ENCODE peak calls at places on chromosomes 1 and 21, in six cellular contexts. A is K562, Q is H1, R is GM12891, X is GM12878, W is HepG2. D is an unnamed sample.

GRCh38 chr1:231724876-231725647 is 98.5 kb downstream of the DISC1 start:
- DNase-seq in R (peak), A (peak), X (no peak), Q (peak), W (peak), D (peak)

GRCh38 chr1:41345434-41346075 is 15.7 kb upstream of the FOXO6 start:
- DNase-seq in X (no peak), Q (no peak), A (no peak), W (no peak), R (no peak), D (no peak)

GRCh38 chr1:60989745-60990718 is 92.3 kb upstream of the NFIA start:
- DNase-seq in R (no peak), A (peak), X (no peak), W (no peak), Q (no peak), D (no peak)

GRCh38 chr1:150484861-150485260 is 2.4 kb upstream of the TARS2 start:
- DNase-seq in Q (no peak), A (peak), W (peak), X (no peak), R (no peak), D (no peak)

GRCh38 chr1:44425327-44426082 is 20.4 kb downstream of the RNF220 start:
- DNase-seq in A (no peak), W (no peak), R (no peak), Q (no peak), X (no peak), D (no peak)

GRCh38 chr1:163912491-163912890 is 590.7 kb downstream of the NUF2 start:
- DNase-seq in X (no peak), A (no peak), Q (no peak), R (no peak), W (no peak), D (no peak)

GRCh38 chr1:101444873-101445618 is 208.2 kb downstream of the S1PR1 start:
- DNase-seq in X (no peak), R (no peak), A (no peak), Q (no peak), W (no peak), D (no peak)

GRCh38 chr1:31666290-31666963 is 21.8 kb upstream of the PEF1 start:
- DNase-seq in A (no peak), X (no peak), R (no peak), Q (no peak), W (no peak), D (no peak)

GRCh38 chr21:45126085-45126687 is 51.8 kb downstream of the ADARB1 start:
- DNase-seq in A (no peak), R (no peak), W (no peak), Q (no peak), X (no peak), D (no peak)

GRCh38 chr1:151311589-151312331 is 15.5 kb downstream of the PI4KB start:
- DNase-seq in Q (no peak), X (no peak), A (peak), R (no peak), W (peak), D (no peak)

GRCh38 chr1:12620142-12620865 is 2.3 kb upstream of the DHRS3 start:
- DNase-seq in R (no peak), A (no peak), W (no peak), Q (no peak), X (no peak), D (no peak)

GRCh38 chr1:234014208-234014607 is 109.7 kb downstream of the SLC35F3 start:
- DNase-seq in R (no peak), Q (no peak), X (no peak), A (no peak), W (no peak), D (no peak)

GRCh38 chr21:44802396-44803153 is 955 bp upstream of the UBE2G2 start:
- DNase-seq in W (peak), A (peak), X (no peak), Q (no peak), R (no peak), D (peak)

GRCh38 chr1:101203812-101204540 is 32.8 kb upstream of the S1PR1 start:
- DNase-seq in R (no peak), Q (no peak), W (no peak), X (no peak), A (no peak), D (no peak)

GRCh38 chr1:208026880-208027438 is 116.0 kb upstream of the CD34 start:
- DNase-seq in W (no peak), R (no peak), A (no peak), Q (no peak), X (no peak), D (no peak)

GRCh38 chr1:53578358-53578757 is 119.2 kb downstream of the DMRTB1 start:
- DNase-seq in X (no peak), R (no peak), W (no peak), A (no peak), Q (no peak), D (no peak)

GRCh38 chr21:29365636-29366305 is 67.0 kb downstream of the BACH1 start:
- DNase-seq in X (no peak), A (no peak), W (no peak), Q (no peak), R (no peak), D (no peak)

GRCh38 chr1:42761567-42761966 is 5.3 kb downstream of the P3H1 start:
- DNase-seq in R (no peak), A (no peak), W (no peak), Q (no peak), X (no peak), D (no peak)

GRCh38 chr1:24437631-24438396 is 22.2 kb downstream of the NIPAL3 start:
- DNase-seq in X (no peak), W (no peak), R (no peak), A (no peak), Q (no peak), D (no peak)

GRCh38 chr1:213661346-213661745 is 326.4 kb upstream of the PROX1 start:
- DNase-seq in W (no peak), A (no peak), X (no peak), R (no peak), Q (no peak), D (no peak)

GRCh38 chr21:40404319-40404906 is 442.5 kb downstream of the DSCAM start:
- DNase-seq in R (no peak), W (no peak), X (no peak), A (no peak), Q (no peak), D (no peak)

GRCh38 chr1:246959944-246960693 is 28.4 kb upstream of the AHCTF1 start:
- DNase-seq in Q (no peak), R (no peak), A (peak), X (peak), W (no peak), D (no peak)

GRCh38 chr1:150764617-150765090 is 924 bp downstream of the CTSS start:
- DNase-seq in A (no peak), X (no peak), R (no peak), W (peak), Q (no peak), D (no peak)

GRCh38 chr1:185016880-185017279 is 28.5 kb upstream of the RNF2 start:
- DNase-seq in R (no peak), Q (no peak), A (no peak), W (no peak), X (no peak), D (no peak)

GRCh38 chr1:19076841-19077616 is 120.6 kb upstream of the IFFO2 start:
- DNase-seq in R (no peak), A (no peak), W (no peak), Q (no peak), X (no peak), D (no peak)

GRCh38 chr1:109275706-109276345 is 7.1 kb downstream of the PSRC1 start:
- DNase-seq in W (peak), R (no peak), X (no peak), Q (no peak), A (peak), D (no peak)

GRCh38 chr1:232247669-232248068 is 382.3 kb downstream of the SIPA1L2 start:
- DNase-seq in A (no peak), W (no peak), X (no peak), R (no peak), Q (no peak), D (no peak)

GRCh38 chr1:226424228-226425003 is 16.5 kb upstream of the PARP1 start:
- DNase-seq in A (peak), W (no peak), Q (no peak), X (no peak), R (no peak), D (no peak)

GRCh38 chr1:225454733-225455132 is 26.9 kb upstream of the LBR start:
- DNase-seq in R (no peak), W (no peak), A (peak), Q (no peak), X (no peak), D (no peak)

GRCh38 chr1:108830119-108831008 is 26.5 kb downstream of the AKNAD1 start:
- DNase-seq in R (no peak), W (peak), X (no peak), A (peak), Q (no peak), D (no peak)

GRCh38 chr1:2944705-2945104 is 76.6 kb upstream of the ACTRT2 start:
- DNase-seq in W (no peak), X (no peak), A (no peak), R (no peak), Q (no peak), D (no peak)

GRCh38 chr1:225508538-225509375 is 80.9 kb upstream of the LBR start:
- DNase-seq in A (no peak), X (no peak), W (peak), Q (peak), R (no peak), D (no peak)

GRCh38 chr1:93587354-93587753 is 94.3 kb downstream of the BCAR3 start:
- DNase-seq in W (no peak), R (no peak), Q (no peak), A (no peak), X (no peak), D (no peak)

GRCh38 chr1:1239624-1240347 is 6.7 kb downstream of the C1QTNF12 start:
- DNase-seq in Q (no peak), X (no peak), A (peak), R (no peak), W (peak), D (no peak)

GRCh38 chr1:21822349-21822748 is 10.3 kb downstream of the LDLRAD2 start:
- DNase-seq in Q (no peak), R (no peak), W (no peak), A (peak), X (no peak), D (no peak)

GRCh38 chr1:109620396-109620817 is 770 bp downstream of the AMPD2 start:
- DNase-seq in A (peak), Q (no peak), X (no peak), W (no peak), R (no peak), D (no peak)

GRCh38 chr1:94644371-94644770 is 102.8 kb upstream of the F3 start:
- DNase-seq in X (no peak), W (no peak), R (no peak), Q (no peak), A (no peak), D (no peak)

GRCh38 chr1:94646786-94647555 is 105.4 kb upstream of the F3 start:
- DNase-seq in A (no peak), W (no peak), Q (no peak), X (no peak), R (no peak), D (no peak)

GRCh38 chr1:94646151-94646643 is 104.6 kb upstream of the F3 start:
- DNase-seq in A (no peak), X (no peak), Q (no peak), R (no peak), W (no peak), D (no peak)

GRCh38 chr1:94650301-94650700 is 108.7 kb upstream of the F3 start:
- DNase-seq in Q (no peak), R (no peak), X (no peak), W (no peak), A (no peak), D (no peak)

DNA sequence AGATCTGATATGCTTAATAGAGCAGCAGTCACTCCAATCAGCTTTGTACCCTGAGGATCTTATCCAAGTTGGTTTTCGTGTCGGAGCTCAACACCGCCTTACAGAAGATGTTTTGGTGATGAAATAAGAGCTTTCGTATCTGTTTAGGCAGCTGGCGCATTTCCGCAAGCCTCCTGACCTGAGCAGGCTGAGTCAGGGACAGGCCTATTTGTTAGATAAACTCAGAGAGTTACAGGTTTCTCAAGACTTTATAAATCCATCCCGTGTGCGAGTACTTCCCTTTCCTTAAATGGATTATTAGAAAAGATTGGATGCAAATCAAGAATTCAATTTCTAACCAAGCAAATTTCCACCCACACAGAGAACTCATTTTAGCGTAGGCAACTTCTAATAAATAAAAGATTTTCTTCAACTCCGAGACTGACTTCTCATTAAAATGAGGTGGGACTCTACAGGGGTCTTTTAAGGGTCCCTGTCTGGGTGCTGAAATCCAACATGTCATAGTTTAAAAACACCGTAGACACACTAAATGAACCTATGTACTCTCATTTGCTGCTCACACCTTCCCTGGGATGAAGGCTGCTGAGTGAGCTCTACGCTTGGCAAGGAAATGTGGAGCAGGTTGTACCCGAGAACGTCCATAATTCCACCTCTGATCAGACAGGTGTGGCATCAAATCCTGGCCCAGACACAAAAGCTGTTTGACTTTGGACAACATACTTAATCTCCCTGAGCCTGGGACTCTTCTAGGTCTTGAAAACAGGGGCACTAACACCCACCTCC is 106.9 kb upstream of the F3 start:
- DNase-seq in R (no peak), W (no peak), A (peak), X (no peak), Q (no peak), D (no peak)
- TF ChIP-seq TAF1 in R (no peak), W (no peak), A (no peak), X (no peak), Q (no peak), D (no peak)

GRCh38 chr21:37028579-37028978 is 22.1 kb downstream of the RIPPLY3 start:
- DNase-seq in A (no peak), Q (no peak), W (no peak), X (no peak), R (no peak), D (no peak)

GRCh38 chr21:37032877-37033471 is 26.5 kb downstream of the RIPPLY3 start:
- DNase-seq in X (no peak), A (no peak), W (no peak), R (no peak), Q (no peak), D (no peak)

GRCh38 chr21:37032293-37032692 is 25.8 kb downstream of the RIPPLY3 start:
- DNase-seq in R (no peak), X (no peak), Q (no peak), W (no peak), A (no peak), D (no peak)

GRCh38 chr21:37036177-37036576 is 29.7 kb downstream of the RIPPLY3 start:
- DNase-seq in W (no peak), X (no peak), Q (no peak), A (no peak), R (no peak), D (no peak)

DNA sequence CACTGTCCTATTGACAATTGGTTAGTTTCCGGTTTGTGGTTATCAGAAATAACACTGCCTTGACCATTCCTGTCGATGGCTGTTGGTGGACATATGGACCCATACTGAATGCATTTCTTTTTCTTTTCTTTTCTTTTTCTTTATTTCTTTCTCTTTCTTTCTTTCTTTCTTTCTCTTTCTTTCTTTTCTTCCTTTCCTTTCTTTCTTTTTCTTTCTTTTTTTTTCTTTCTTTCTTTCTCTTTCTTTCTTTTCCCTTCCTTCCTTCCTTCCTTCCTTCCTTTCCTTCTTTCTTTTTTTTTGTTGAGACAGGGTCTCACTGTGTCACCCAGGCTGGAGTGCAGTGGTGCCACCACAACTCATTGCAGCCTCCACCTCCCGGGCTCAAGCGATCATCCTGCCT is 24.4 kb downstream of the RIPPLY3 start:
- DNase-seq in R (no peak), X (no peak), A (no peak), Q (no peak), W (no peak), D (no peak)
- TF ChIP-seq POLR2A in R (no peak), X (no peak), A (no peak), Q (no peak), W (no peak), D (no peak)

GRCh38 chr1:201561604-201562003 is 22.7 kb downstream of the NAV1 start:
- DNase-seq in R (no peak), W (no peak), A (no peak), X (no peak), Q (no peak), D (no peak)

GRCh38 chr1:201560328-201561194 is 21.6 kb downstream of the NAV1 start:
- DNase-seq in A (no peak), Q (no peak), W (no peak), X (no peak), R (no peak), D (no peak)

GRCh38 chr1:201557572-201557958 is 18.6 kb downstream of the NAV1 start:
- DNase-seq in A (no peak), W (no peak), X (no peak), Q (no peak), R (no peak), D (no peak)

GRCh38 chr1:201561195-201561564 is 22.3 kb downstream of the NAV1 start:
- DNase-seq in W (no peak), X (no peak), R (no peak), A (no peak), Q (no peak), D (no peak)

GRCh38 chr1:201559679-201560162 is 20.8 kb downstream of the NAV1 start:
- DNase-seq in W (peak), X (peak), A (peak), Q (peak), R (peak), D (peak)
- TF ChIP-seq POLR2AphosphoS5 in W (no peak), X (no peak), A (no peak), Q (no peak), R (no peak), D (no peak)

GRCh38 chr21:31185663-31186062 is 147.4 kb upstream of the KRTAP19-8 start:
- DNase-seq in W (no peak), R (no peak), X (no peak), Q (no peak), A (no peak), D (no peak)

GRCh38 chr21:31186916-31187315 is 148.6 kb upstream of the KRTAP19-8 start:
- DNase-seq in Q (no peak), A (no peak), X (no peak), R (no peak), W (no peak), D (no peak)

GRCh38 chr21:31182231-31183129 is 144.2 kb upstream of the KRTAP19-8 start:
- DNase-seq in W (no peak), A (no peak), Q (no peak), X (no peak), R (no peak), D (no peak)

GRCh38 chr21:31187499-31187898 is 149.2 kb upstream of the KRTAP19-8 start:
- DNase-seq in A (no peak), R (no peak), Q (no peak), W (no peak), X (no peak), D (no peak)

DNA sequence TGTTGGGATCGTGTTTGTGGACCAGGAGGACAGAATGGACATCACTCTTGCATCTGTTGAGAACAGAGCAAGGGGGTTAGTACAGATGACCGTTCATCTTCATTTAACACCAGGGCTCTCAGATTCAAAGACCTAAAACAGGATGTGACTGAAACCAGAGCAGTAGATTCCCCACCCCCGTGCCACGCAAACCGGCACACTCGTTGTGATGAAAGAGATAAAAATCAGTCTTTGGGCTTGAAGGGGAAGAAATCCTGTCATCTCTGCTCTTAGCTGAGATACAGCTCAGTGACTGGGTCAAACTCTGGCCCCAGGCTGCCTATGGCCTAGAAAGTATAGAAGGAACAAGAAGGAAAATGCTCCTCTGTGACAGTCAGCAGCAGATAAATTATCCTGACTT is 146.2 kb upstream of the KRTAP19-8 start:
- DNase-seq in W (no peak), R (no peak), Q (no peak), X (no peak), A (no peak), D (no peak)
- TF ChIP-seq TAF1 in W (no peak), R (no peak), Q (no peak), X (no peak), A (no peak), D (no peak)

D was measured in GM12892.